ENCODE peak calls at places on chromosomes 3 and 15, in seven cellular contexts. H is progenitor cell of endocrine pancreas, D is brain microvascular endothelial cell, M is RWPE1, Z is OCI-LY7, F is AG10803, K is fibroblast of mammary gland. A is an unnamed sample.

GRCh38 chr3:188899887-188900286 is 271.9 kb upstream of the TPRG1 start:
- DNase-seq in H (no peak), D (no peak), M (no peak), Z (no peak), F (no peak), K (no peak), A (peak; percentile 43)

GRCh38 chr3:100170492-100170891 is 56.2 kb upstream of the FILIP1L start:
- DNase-seq in H (no peak), D (no peak), M (no peak), Z (no peak), F (no peak), K (no peak), A (no peak)

GRCh38 chr3:70821602-70822001 is 509.2 kb upstream of the MDFIC2 start:
- DNase-seq in H (no peak), D (no peak), M (no peak), Z (no peak), F (no peak), K (no peak), A (peak; percentile 84)

GRCh38 chr3:9254764-9255163 is 5.3 kb upstream of the SRGAP3 start:
- DNase-seq in H (no peak), D (no peak), M (no peak), Z (no peak), F (no peak), K (no peak), A (no peak)

GRCh38 chr15:61459785-61460707 is 230.9 kb upstream of the RORA start:
- DNase-seq in H (no peak), D (peak; percentile 85), M (peak; percentile 76), Z (no peak), F (peak; percentile 74), K (peak; percentile 87), A (peak; percentile 33)

GRCh38 chr3:157542711-157543485 is 39.7 kb upstream of the VEPH1 start:
- DNase-seq in H (peak; percentile 25), D (peak; percentile 55), M (peak; percentile 9), Z (no peak), F (peak; percentile 81), K (peak; percentile 68), A (peak; percentile 79)

GRCh38 chr15:58086479-58086878 is 21.0 kb upstream of the ALDH1A2 start:
- DNase-seq in H (no peak), D (no peak), M (peak; percentile 24), Z (no peak), F (no peak), K (peak; percentile 51), A (peak; percentile 42)

GRCh38 chr3:53023072-53023823 is 22.6 kb downstream of the SFMBT1 start:
- DNase-seq in H (no peak), D (no peak), M (no peak), Z (no peak), F (peak; percentile 8), K (no peak), A (peak; percentile 7)

GRCh38 chr3:100072328-100073048 is 41.8 kb downstream of the FILIP1L start:
- DNase-seq in H (no peak), D (no peak), M (no peak), Z (no peak), F (peak; percentile 69), K (peak; percentile 25), A (no peak)

GRCh38 chr3:126959921-126960603 is 22.9 kb upstream of the PLXNA1 start:
- DNase-seq in H (no peak), D (peak; percentile 60), M (peak; percentile 68), Z (no peak), F (peak; percentile 69), K (peak; percentile 80), A (peak; percentile 69)
- TF ChIP-seq CTCF in H (peak; percentile 42), D (peak; percentile 82), M (no peak), Z (no peak), F (peak; percentile 64), K (peak; percentile 56), A (peak; percentile 18)

GRCh38 chr3:24520941-24521305 is 26.3 kb upstream of the THRB start:
- DNase-seq in H (peak; percentile 13), D (no peak), M (no peak), Z (no peak), F (no peak), K (no peak), A (no peak)

GRCh38 chr3:24523195-24523594 is 28.5 kb upstream of the THRB start:
- DNase-seq in H (no peak), D (no peak), M (no peak), Z (no peak), F (no peak), K (no peak), A (no peak)

GRCh38 chr3:24521306-24522154 is 26.9 kb upstream of the THRB start:
- DNase-seq in H (peak; percentile 44), D (no peak), M (peak; percentile 29), Z (no peak), F (peak; percentile 36), K (peak; percentile 37), A (peak; percentile 45)

GRCh38 chr3:24523988-24524727 is 29.5 kb upstream of the THRB start:
- DNase-seq in H (no peak), D (no peak), M (peak; percentile 63), Z (no peak), F (no peak), K (peak; percentile 14), A (no peak)

DNA sequence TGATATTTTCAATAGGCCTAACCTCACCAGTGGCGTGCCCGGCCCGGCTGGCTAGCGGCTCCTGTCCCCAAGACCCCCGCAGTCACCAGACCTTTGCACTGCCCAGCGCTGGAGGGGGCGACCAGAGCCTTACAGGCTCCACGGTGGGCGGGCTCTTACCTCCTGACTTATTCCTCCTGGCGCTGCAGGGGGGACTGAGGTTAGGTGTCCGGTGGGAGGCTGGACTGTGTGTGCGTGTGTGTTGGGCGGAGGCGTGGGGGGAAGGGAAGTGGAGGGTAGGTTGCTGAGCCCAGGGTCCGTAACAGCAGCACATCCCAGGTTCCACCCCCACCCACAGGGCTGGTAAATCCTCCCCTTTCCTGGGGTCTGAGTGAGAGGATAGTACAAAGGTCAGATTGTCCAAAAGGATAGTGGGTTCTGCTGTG is 27.5 kb upstream of the THRB start:
- DNase-seq in H (peak; percentile 22), D (no peak), M (no peak), Z (no peak), F (no peak), K (no peak), A (no peak)
- TF ChIP-seq CTCF in H (no peak), D (no peak), M (no peak), Z (no peak), F (no peak), K (no peak), A (no peak)

GRCh38 chr3:128409621-128410581 is 56.8 kb downstream of the DNAJB8 start:
- DNase-seq in H (no peak), D (no peak), M (no peak), Z (no peak), F (no peak), K (no peak), A (no peak)

GRCh38 chr3:128410669-128411573 is 55.8 kb downstream of the DNAJB8 start:
- DNase-seq in H (no peak), D (no peak), M (no peak), Z (no peak), F (no peak), K (no peak), A (no peak)

GRCh38 chr3:128407986-128408692 is 58.6 kb downstream of the DNAJB8 start:
- DNase-seq in H (no peak), D (no peak), M (no peak), Z (no peak), F (no peak), K (no peak), A (no peak)

GRCh38 chr3:128407247-128407646 is 59.4 kb downstream of the DNAJB8 start:
- DNase-seq in H (no peak), D (no peak), M (no peak), Z (no peak), F (no peak), K (no peak), A (no peak)

GRCh38 chr3:128408693-128409620 is 57.7 kb downstream of the DNAJB8 start:
- DNase-seq in H (no peak), D (no peak), M (no peak), Z (no peak), F (no peak), K (no peak), A (no peak)
- TF ChIP-seq CTCF in H (no peak), D (peak; percentile 37), M (no peak), Z (peak; percentile 22), F (peak; percentile 12), K (no peak), A (no peak)

GRCh38 chr15:64216722-64217428 is 54.1 kb upstream of the PPIB start:
- DNase-seq in H (no peak), D (no peak), M (no peak), Z (no peak), F (peak; percentile 9), K (peak; percentile 36), A (peak; percentile 29)
- TF ChIP-seq CTCF in H (no peak), D (no peak), M (no peak), Z (no peak), F (no peak), K (no peak), A (no peak)

DNA sequence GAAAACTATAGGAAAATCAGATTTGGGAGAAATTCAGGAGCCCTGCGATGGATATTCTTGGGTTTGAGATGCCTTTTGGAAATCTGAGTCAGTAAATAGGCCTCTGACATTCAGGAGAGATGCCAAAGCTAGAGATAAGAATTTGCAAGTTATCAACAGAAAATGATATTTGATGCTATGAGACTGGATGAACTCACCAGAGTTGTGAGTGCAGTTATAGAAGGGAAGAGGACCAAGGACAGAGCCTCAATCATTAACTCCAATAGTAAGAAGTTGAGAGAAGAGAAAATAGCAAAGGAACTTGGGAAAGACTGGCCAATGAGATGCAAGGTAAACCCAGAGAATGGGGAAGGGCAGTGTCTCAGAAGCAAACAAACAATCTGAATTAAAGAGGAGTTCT is 7.9 kb upstream of the ANO10 start:
- DNase-seq in H (no peak), D (no peak), M (no peak), Z (no peak), F (no peak), K (no peak), A (peak; percentile 23)
- TF ChIP-seq CTCF in H (no peak), D (no peak), M (no peak), Z (no peak), F (no peak), K (no peak), A (no peak)